ENCODE peak calls at places on chromosomes 1 and 21, in eight cellular contexts. H is fibroblast of pulmonary artery, Z is EH, K is HFFc6, D is progenitor cell of endocrine pancreas, U is H9, R is amniotic stem cell, A is T-helper 17 cell. M is an unnamed sample.

GRCh38 chr1:62271932-62272728 is 47.1 kb downstream of the KANK4 start:
- DNase-seq in H (no peak), Z (peak), K (peak), D (no peak), U (no peak), R (no peak), A (peak), M (peak)

GRCh38 chr1:184506501-184506900 is 119.7 kb downstream of the C1orf21 start:
- DNase-seq in H (no peak), Z (no peak), K (no peak), D (no peak), U (no peak), R (no peak), A (no peak), M (no peak)

GRCh38 chr1:108865316-108865910 is 8.5 kb upstream of the AKNAD1 start:
- DNase-seq in H (no peak), Z (no peak), K (no peak), D (no peak), U (no peak), R (no peak), A (no peak), M (no peak)

GRCh38 chr1:225940385-225941151 is 452 bp downstream of the LEFTY2 start:
- DNase-seq in H (no peak), Z (no peak), K (no peak), D (no peak), U (peak), R (no peak), A (no peak), M (no peak)

GRCh38 chr1:22111620-22112019 is 31.3 kb downstream of the WNT4 start:
- DNase-seq in H (peak), Z (peak), K (peak), D (no peak), U (no peak), R (peak), A (no peak), M (no peak)

GRCh38 chr1:179091691-179092165 is 9.9 kb downstream of the TOR3A start:
- DNase-seq in H (peak), Z (peak), K (no peak), D (no peak), U (no peak), R (no peak), A (no peak), M (no peak)

GRCh38 chr1:225460021-225460736 is 32.3 kb upstream of the LBR start:
- DNase-seq in H (no peak), Z (no peak), K (no peak), D (no peak), U (no peak), R (no peak), A (no peak), M (no peak)

GRCh38 chr21:46605759-46606426 is 1.0 kb upstream of the S100B start:
- DNase-seq in H (no peak), Z (no peak), K (no peak), D (no peak), U (no peak), R (no peak), A (no peak), M (peak)

GRCh38 chr1:236287757-236288619 is 6.2 kb upstream of the ERO1B start:
- DNase-seq in H (no peak), Z (peak), K (no peak), D (no peak), U (peak), R (no peak), A (no peak), M (no peak)

GRCh38 chr1:205916541-205916940 is 26.7 kb downstream of the SLC26A9 start:
- DNase-seq in H (no peak), Z (peak), K (peak), D (no peak), U (no peak), R (no peak), A (no peak), M (no peak)